ENCODE peak calls at places on chromosomes 16 and 17, in five cellular contexts. One of them, this sample, is unnamed.
A peak's percentile ranks its signal among the peaks of the same experiment; 100 is the strongest.

GRCh38 chr17:39887078-39887477 is 19.1 kb downstream of the ZPBP2 start:
- DNase-seq in midbrain: no peak
- DNase-seq in mesendoderm: no peak
- DNase-seq in T-helper 2 cell: no peak
- DNase-seq in BJ: no peak
- DNase-seq in this sample: no peak

GRCh38 chr17:48131216-48131824 is 23.8 kb downstream of the SNX11 start:
- DNase-seq in BJ: no peak
- DNase-seq in mesendoderm: peak; percentile 90
- DNase-seq in midbrain: peak; percentile 83
- DNase-seq in T-helper 2 cell: peak; percentile 29
- DNase-seq in this sample: peak; percentile 43

GRCh38 chr17:76718516-76718915 is 7.8 kb upstream of the MXRA7 start:
- DNase-seq in mesendoderm: no peak
- DNase-seq in T-helper 2 cell: no peak
- DNase-seq in midbrain: no peak
- DNase-seq in BJ: no peak
- DNase-seq in this sample: no peak

GRCh38 chr17:48505788-48506187 is 25.0 kb downstream of the HOXB1 start:
- DNase-seq in mesendoderm: peak; percentile 83
- DNase-seq in T-helper 2 cell: no peak
- DNase-seq in midbrain: no peak
- DNase-seq in BJ: peak; percentile 51
- DNase-seq in this sample: no peak

GRCh38 chr16:85094176-85094805 is 18.0 kb downstream of the CIBAR2 start:
- DNase-seq in mesendoderm: no peak
- DNase-seq in T-helper 2 cell: no peak
- DNase-seq in BJ: no peak
- DNase-seq in midbrain: no peak
- DNase-seq in this sample: no peak

GRCh38 chr17:53721101-53721500 is 101.6 kb upstream of the KIF2B start:
- DNase-seq in midbrain: no peak
- DNase-seq in mesendoderm: no peak
- DNase-seq in T-helper 2 cell: no peak
- DNase-seq in BJ: no peak
- DNase-seq in this sample: no peak

GRCh38 chr17:49071106-49071505 is 61.5 kb upstream of the B4GALNT2 start:
- DNase-seq in midbrain: no peak
- DNase-seq in mesendoderm: no peak
- DNase-seq in T-helper 2 cell: no peak
- DNase-seq in BJ: no peak
- DNase-seq in this sample: no peak

GRCh38 chr17:78965369-78965982 is 14.2 kb downstream of the LGALS3BP start:
- DNase-seq in T-helper 2 cell: no peak
- DNase-seq in BJ: no peak
- DNase-seq in mesendoderm: no peak
- DNase-seq in midbrain: no peak
- DNase-seq in this sample: no peak

GRCh38 chr17:8488931-8489330 is 53.2 kb downstream of the NDEL1 start:
- DNase-seq in T-helper 2 cell: no peak
- DNase-seq in BJ: peak; percentile 95
- DNase-seq in mesendoderm: peak; percentile 68
- DNase-seq in midbrain: no peak
- DNase-seq in this sample: peak; percentile 56

GRCh38 chr16:58409316-58409973 is 17.2 kb downstream of the GINS3 start:
- DNase-seq in mesendoderm: no peak
- DNase-seq in BJ: peak; percentile 15
- DNase-seq in midbrain: peak; percentile 51
- DNase-seq in T-helper 2 cell: no peak
- DNase-seq in this sample: no peak

GRCh38 chr17:82238562-82239201 is 9.8 kb downstream of the SLC16A3 start:
- DNase-seq in midbrain: no peak
- DNase-seq in T-helper 2 cell: peak; percentile 70
- DNase-seq in BJ: peak; percentile 72
- DNase-seq in mesendoderm: no peak
- DNase-seq in this sample: no peak

GRCh38 chr16:12062343-12063003 is 85.9 kb downstream of the SNX29 start:
- DNase-seq in BJ: peak; percentile 78
- DNase-seq in T-helper 2 cell: no peak
- DNase-seq in mesendoderm: peak; percentile 22
- DNase-seq in midbrain: no peak
- DNase-seq in this sample: peak; percentile 71

GRCh38 chr16:26078971-26079370 is 387.2 kb downstream of the HS3ST4 start:
- DNase-seq in T-helper 2 cell: no peak
- DNase-seq in mesendoderm: no peak
- DNase-seq in midbrain: no peak
- DNase-seq in BJ: no peak
- DNase-seq in this sample: no peak

GRCh38 chr17:44653384-44653783 is 2.9 kb upstream of the MEIOC start:
- DNase-seq in mesendoderm: no peak
- DNase-seq in midbrain: no peak
- DNase-seq in T-helper 2 cell: no peak
- DNase-seq in BJ: no peak
- DNase-seq in this sample: no peak

GRCh38 chr17:48028736-48029135 is 8.9 kb downstream of the COPZ2 start:
- DNase-seq in T-helper 2 cell: no peak
- DNase-seq in BJ: no peak
- DNase-seq in midbrain: no peak
- DNase-seq in mesendoderm: no peak
- DNase-seq in this sample: no peak

GRCh38 chr16:81499576-81500380 is 55.2 kb downstream of the CMIP start:
- DNase-seq in mesendoderm: no peak
- DNase-seq in BJ: no peak
- DNase-seq in midbrain: no peak
- DNase-seq in T-helper 2 cell: no peak
- DNase-seq in this sample: no peak

GRCh38 chr16:85422374-85423185 is 190.5 kb upstream of the GSE1 start:
- DNase-seq in mesendoderm: no peak
- DNase-seq in midbrain: no peak
- DNase-seq in T-helper 2 cell: no peak
- DNase-seq in BJ: no peak
- DNase-seq in this sample: no peak

GRCh38 chr16:18792836-18793433 is 2.8 kb upstream of the RPS15A start:
- DNase-seq in T-helper 2 cell: no peak
- DNase-seq in BJ: no peak
- DNase-seq in mesendoderm: no peak
- DNase-seq in midbrain: no peak
- DNase-seq in this sample: no peak

GRCh38 chr17:17971431-17972125 is 622 bp downstream of the TOM1L2 start:
- DNase-seq in BJ: no peak
- DNase-seq in midbrain: peak; percentile 26
- DNase-seq in T-helper 2 cell: peak; percentile 18
- DNase-seq in mesendoderm: peak; percentile 34
- DNase-seq in this sample: peak; percentile 14

GRCh38 chr16:54936086-54936978 is 5.7 kb downstream of the IRX5 start:
- DNase-seq in midbrain: peak; percentile 73
- DNase-seq in mesendoderm: peak; percentile 71
- DNase-seq in T-helper 2 cell: no peak
- DNase-seq in BJ: no peak
- DNase-seq in this sample: no peak

This sample was measured in gastrocnemius medialis.